ENCODE peak calls at places on chromosomes 4 and X, in eight cellular contexts. V, N, J, Q, T, C, F and P are unnamed samples.

GRCh38 chrX:52574416-52575275 is 57.8 kb upstream of the XAGE1B start:
- DNase-seq in F (peak; percentile 55), J (peak; percentile 76), V (peak; percentile 46), Q (peak; percentile 65), T (no peak), C (peak; percentile 31), N (peak; percentile 1), P (peak; percentile 13)

GRCh38 chrX:153537526-153538295 is 20.3 kb downstream of the ATP2B3 start:
- DNase-seq in C (peak; percentile 49), V (no peak), F (no peak), J (no peak), Q (no peak), N (no peak), T (no peak), P (no peak)

GRCh38 chr4:108834787-108835384 is 72.0 kb upstream of the ETNPPL start:
- DNase-seq in F (no peak), Q (peak; percentile 48), J (peak; percentile 17), N (peak; percentile 32), T (no peak), V (peak; percentile 50), C (no peak), P (no peak)

GRCh38 chr4:118340109-118340508 is 12.7 kb downstream of the PRSS12 start:
- DNase-seq in Q (no peak), C (no peak), J (no peak), V (no peak), T (no peak), F (no peak), N (no peak), P (no peak)

GRCh38 chrX:44060221-44060620 is 87.0 kb upstream of the NDP start:
- DNase-seq in J (no peak), V (no peak), T (no peak), N (no peak), F (no peak), Q (no peak), C (no peak), P (no peak)

GRCh38 chr4:93267747-93268146 is 560.8 kb upstream of the ATOH1 start:
- DNase-seq in J (no peak), C (no peak), Q (no peak), T (no peak), N (no peak), V (no peak), F (no peak), P (no peak)

GRCh38 chr4:2060578-2061207 is 1.6 kb downstream of the NAT8L start:
- DNase-seq in Q (no peak), F (no peak), T (no peak), J (no peak), N (no peak), C (no peak), V (no peak), P (no peak)

GRCh38 chr4:14149469-14150030 is 522.0 kb upstream of the BOD1L1 start:
- DNase-seq in N (no peak), T (no peak), Q (no peak), C (no peak), J (no peak), F (no peak), V (no peak), P (no peak)

GRCh38 chrX:9466115-9466495 is 1.2 kb downstream of the TBL1X start:
- DNase-seq in T (peak; percentile 75), V (no peak), Q (peak; percentile 11), C (peak; percentile 44), F (peak; percentile 68), J (peak; percentile 32), N (no peak), P (no peak)

GRCh38 chr4:88690355-88690754 is 7.3 kb downstream of the NAP1L5 start:
- DNase-seq in T (no peak), Q (no peak), V (peak; percentile 48), N (no peak), J (peak; percentile 18), F (no peak), C (no peak), P (no peak)

GRCh38 chr4:30719363-30720020 is 677 bp upstream of the PCDH7 start:
- DNase-seq in F (peak; percentile 48), Q (no peak), C (peak; percentile 20), V (peak; percentile 78), J (peak; percentile 16), N (no peak), T (no peak), P (no peak)

GRCh38 chrX:65598559-65599147 is 64.1 kb upstream of the LAS1L start:
- DNase-seq in F (no peak), C (no peak), T (no peak), J (no peak), N (no peak), Q (no peak), V (no peak), P (no peak)

GRCh38 chr4:38829237-38829636 is 24.6 kb upstream of the TLR1 start:
- DNase-seq in N (no peak), Q (no peak), F (no peak), T (no peak), J (no peak), C (no peak), V (no peak), P (no peak)

GRCh38 chrX:136497556-136498048 is at the start of gene HTATSF1:
- DNase-seq in J (no peak), Q (no peak), N (no peak), T (no peak), F (no peak), C (no peak), V (no peak), P (no peak)

GRCh38 chrX:6227445-6227820 is 1.2 kb downstream of the NLGN4X start:
- DNase-seq in V (no peak), N (no peak), Q (no peak), J (no peak), T (no peak), C (no peak), F (no peak), P (no peak)

GRCh38 chr4:181860668-181861067 is 382.5 kb upstream of the TENM3 start:
- DNase-seq in N (no peak), C (no peak), T (no peak), V (no peak), Q (no peak), F (no peak), J (no peak), P (no peak)

GRCh38 chrX:31527455-31528126 is 455.8 kb upstream of the FTHL17 start:
- DNase-seq in V (no peak), T (no peak), Q (no peak), C (no peak), J (no peak), F (no peak), N (no peak), P (no peak)

GRCh38 chrX:31524182-31524581 is 452.3 kb upstream of the FTHL17 start:
- DNase-seq in F (no peak), T (no peak), C (no peak), N (no peak), V (no peak), Q (no peak), J (no peak), P (no peak)

GRCh38 chrX:31522760-31523159 is 450.9 kb upstream of the FTHL17 start:
- DNase-seq in C (no peak), F (no peak), T (no peak), Q (no peak), N (no peak), J (no peak), V (no peak), P (no peak)
- H3K4me3 ChIP-seq in C (no peak overlapping the region), F (no peak overlapping the region), T (no peak overlapping the region), Q (no peak overlapping the region), N (no peak overlapping the region), J (no peak overlapping the region), V (no peak overlapping the region), P (no peak overlapping the region)

DNA sequence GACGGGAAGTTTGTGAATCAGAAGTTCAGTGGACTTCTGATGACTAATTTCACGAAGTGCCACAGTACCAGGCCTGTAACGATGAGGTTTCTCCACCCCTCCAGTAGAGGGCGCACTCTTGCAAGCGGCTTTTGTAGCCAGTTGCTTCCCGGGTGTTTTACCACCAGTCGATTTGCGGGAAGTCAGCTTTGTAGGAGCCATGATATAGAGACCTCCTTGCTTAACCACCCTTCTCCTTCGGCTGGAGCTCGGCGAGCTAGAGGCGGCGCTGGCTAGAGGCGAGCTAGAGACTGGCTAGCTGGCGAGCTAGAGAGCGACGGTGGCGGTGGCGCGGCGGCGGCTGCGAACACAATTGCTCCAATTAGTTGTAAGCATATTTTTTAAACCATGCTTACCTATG is 72.0 kb downstream of the IL1RAPL1 start:
- DNase-seq in J (peak; percentile 6), F (no peak), N (no peak), C (peak; percentile 11), V (no peak), Q (peak; percentile 1), T (no peak), P (no peak)
- TF ChIP-seq CTCF in J (no peak), F (no peak), N (peak; percentile 6), C (no peak), V (peak; percentile 31), Q (peak; percentile 66), T (no peak), P (peak; percentile 22)

GRCh38 chr4:54274786-54275503 is 45.9 kb downstream of the PDGFRA start:
- DNase-seq in J (no peak), T (no peak), C (no peak), Q (no peak), N (no peak), V (no peak), F (no peak), P (no peak)

GRCh38 chr4:54281060-54281781 is 52.1 kb downstream of the PDGFRA start:
- DNase-seq in Q (no peak), N (peak; percentile 82), F (peak; percentile 63), T (no peak), J (peak; percentile 20), C (peak; percentile 80), V (peak; percentile 70), P (no peak)

GRCh38 chr4:54277691-54278090 is 48.6 kb downstream of the PDGFRA start:
- DNase-seq in C (no peak), T (no peak), N (peak; percentile 34), F (no peak), V (peak; percentile 81), Q (no peak), J (no peak), P (no peak)

GRCh38 chr4:54274264-54274663 is 45.2 kb downstream of the PDGFRA start:
- DNase-seq in C (no peak), F (no peak), J (no peak), V (no peak), N (no peak), T (no peak), Q (no peak), P (no peak)

GRCh38 chr4:54276633-54277426 is 47.7 kb downstream of the PDGFRA start:
- DNase-seq in C (no peak), J (no peak), Q (no peak), N (no peak), F (no peak), T (no peak), V (peak; percentile 16), P (no peak)
- H3K4me3 ChIP-seq in C (no peak overlapping the region), J (no peak overlapping the region), Q (no peak overlapping the region), N (no peak overlapping the region), F (no peak overlapping the region), T (no peak overlapping the region), V (no peak overlapping the region), P (no peak overlapping the region)

DNA sequence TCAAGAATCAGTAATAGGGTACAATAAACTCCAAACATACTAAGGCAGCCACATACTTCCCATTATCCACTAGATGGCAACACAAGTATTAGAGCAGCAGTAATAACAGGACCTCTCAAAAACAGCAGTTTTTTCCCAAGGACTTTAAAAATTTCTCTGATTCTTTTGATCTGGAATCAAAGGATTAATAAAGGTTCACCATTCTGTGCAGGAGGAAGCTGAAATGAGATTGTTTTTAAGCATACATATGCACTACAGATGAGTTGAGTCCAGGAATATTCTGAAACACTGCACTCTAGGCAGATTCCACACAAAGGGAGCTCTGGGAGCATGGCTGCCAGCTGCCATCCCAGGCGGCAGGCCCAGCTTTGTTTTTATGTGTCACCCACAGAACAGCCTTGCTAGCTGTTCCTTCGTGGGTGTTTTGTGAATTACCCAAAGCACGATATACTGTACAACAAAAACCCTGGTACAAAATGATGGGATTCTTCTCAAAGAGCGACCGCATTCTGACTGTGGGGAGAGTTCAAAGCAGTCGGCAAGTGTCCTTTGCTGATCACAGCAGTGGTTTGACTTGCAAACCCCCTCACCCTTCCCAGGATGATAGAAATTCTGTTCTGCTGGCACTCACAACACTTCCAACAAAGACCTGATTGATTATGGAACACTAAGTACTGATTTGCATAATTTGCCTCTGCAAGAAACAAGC is 61.0 kb downstream of the STX18 start:
- DNase-seq in J (peak; percentile 4), T (no peak), Q (peak; percentile 22), C (no peak), F (no peak), N (no peak), V (no peak), P (no peak)
- TF ChIP-seq CTCF in J (peak; percentile 36), T (peak; percentile 33), Q (peak; percentile 84), C (peak; percentile 12), F (peak; percentile 24), N (peak; percentile 71), V (peak; percentile 29), P (peak; percentile 10)